ENCODE peak calls at places on chromosome 19, in five cellular contexts. T is tibial nerve, E is uterus, F is gastrocnemius medialis, X is A549. I is an unnamed sample.

GRCh38 chr19:39262496-39262895 is 5.7 kb upstream of the IFNL2 start:
- DNase-seq in T (no peak), E (no peak), F (no peak), X (no peak), I (no peak)

GRCh38 chr19:14347999-14348889 is 33.0 kb upstream of the ADGRE5 start:
- DNase-seq in T (peak; percentile 43), E (peak; percentile 71), F (peak; percentile 25), X (peak; percentile 76), I (peak; percentile 34)

GRCh38 chr19:40689339-40690049 is 957 bp downstream of the NUMBL start:
- DNase-seq in T (no peak), E (no peak), F (no peak), X (no peak), I (no peak)

GRCh38 chr19:50648659-50649058 is 586 bp upstream of the C19orf81 start:
- DNase-seq in T (no peak), E (no peak), F (no peak), X (no peak), I (no peak)

GRCh38 chr19:7953576-7953975 is 10.1 kb upstream of the TIMM44 start:
- DNase-seq in T (no peak), E (no peak), F (no peak), X (no peak), I (no peak)

GRCh38 chr19:55486971-55487883 is 1.0 kb upstream of the SSC5D start:
- DNase-seq in T (peak; percentile 74), E (peak; percentile 93), F (no peak), X (peak; percentile 66), I (no peak)

GRCh38 chr19:35211545-35212230 is 16.9 kb downstream of the FAM187B start:
- DNase-seq in T (peak; percentile 47), E (peak; percentile 23), F (peak; percentile 22), X (no peak), I (peak; percentile 7)

GRCh38 chr19:18972301-18972831 is 31.3 kb upstream of the HOMER3 start:
- DNase-seq in T (no peak), E (no peak), F (no peak), X (no peak), I (no peak)

GRCh38 chr19:3440082-3440481 is 40.2 kb downstream of the SMIM24 start:
- DNase-seq in T (peak; percentile 50), E (no peak), F (no peak), X (peak; percentile 63), I (no peak)

GRCh38 chr19:7962644-7963268 is 19.3 kb upstream of the TIMM44 start:
- DNase-seq in T (no peak), E (no peak), F (no peak), X (no peak), I (no peak)

GRCh38 chr19:15563325-15563794 is 51.7 kb upstream of the CYP4F8 start:
- DNase-seq in T (no peak), E (no peak), F (no peak), X (no peak), I (peak; percentile 53)

GRCh38 chr19:10566658-10567410 is 1.0 kb upstream of the KRI1 start:
- DNase-seq in T (no peak), E (no peak), F (no peak), X (no peak), I (no peak)
- TF ChIP-seq POLR2A in T (no peak), E (no peak), F (no peak), X (no peak), I (no peak)

GRCh38 chr19:29634002-29634401 is 27.9 kb downstream of the POP4 start:
- DNase-seq in T (no peak), E (no peak), F (no peak), X (no peak), I (no peak)
- TF ChIP-seq POLR2A in T (no peak), E (no peak), F (no peak), X (no peak), I (no peak)

DNA sequence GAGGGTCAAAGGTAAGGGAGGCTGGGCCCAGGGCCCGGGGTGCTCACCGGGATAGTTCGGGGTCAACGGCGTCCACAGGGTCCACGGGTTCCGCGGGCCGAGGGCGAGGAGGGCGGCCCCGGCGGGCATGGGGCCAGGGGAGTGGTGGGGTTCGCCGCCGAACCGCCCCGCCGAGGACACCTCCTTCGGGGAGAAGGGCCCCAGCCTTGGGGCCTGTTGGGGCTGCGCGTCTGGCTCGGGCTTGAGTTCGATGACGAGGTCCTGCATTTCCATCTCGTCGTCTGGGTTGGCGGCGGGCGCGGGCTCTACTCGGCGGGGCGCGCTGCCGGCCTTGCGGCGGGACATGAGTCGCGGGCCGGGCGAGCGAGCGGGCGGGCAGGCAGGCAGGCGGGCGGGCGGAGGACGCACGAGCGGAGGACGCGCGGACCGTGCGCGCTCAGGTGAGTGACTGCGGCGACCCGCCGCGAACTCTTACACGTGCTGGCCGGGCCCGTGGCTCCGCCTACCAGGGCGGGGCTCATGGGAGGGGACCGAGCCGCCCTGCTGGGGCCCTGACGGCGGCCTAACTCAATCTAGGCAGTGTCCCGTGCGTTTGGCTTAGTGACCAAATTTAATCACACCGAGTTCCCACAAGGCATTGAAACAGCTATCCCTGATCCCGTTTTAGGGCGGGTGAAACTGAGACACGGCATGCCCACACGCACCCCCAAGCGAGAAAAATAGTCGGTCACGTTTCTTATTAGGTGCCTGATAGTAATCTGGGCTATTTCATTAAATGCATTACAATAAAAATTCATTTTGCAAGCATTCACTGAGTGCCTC is at the start of gene ZNF296:
- DNase-seq in T (peak; percentile 30), E (peak; percentile 51), F (peak; percentile 63), X (peak; percentile 94), I (peak; percentile 79)
- TF ChIP-seq POLR2A in T (no peak), E (no peak), F (peak; percentile 74), X (peak; percentile 93), I (peak; percentile 90)

GRCh38 chr19:42268142-42268703 is 829 bp upstream of the CIC start:
- DNase-seq in T (peak; percentile 100), E (peak; percentile 99), F (peak; percentile 100), X (peak; percentile 100), I (peak; percentile 100)
- TF ChIP-seq POLR2A in T (peak; percentile 91), E (peak; percentile 96), F (peak; percentile 73), X (peak; percentile 58), I (peak; percentile 97)

DNA sequence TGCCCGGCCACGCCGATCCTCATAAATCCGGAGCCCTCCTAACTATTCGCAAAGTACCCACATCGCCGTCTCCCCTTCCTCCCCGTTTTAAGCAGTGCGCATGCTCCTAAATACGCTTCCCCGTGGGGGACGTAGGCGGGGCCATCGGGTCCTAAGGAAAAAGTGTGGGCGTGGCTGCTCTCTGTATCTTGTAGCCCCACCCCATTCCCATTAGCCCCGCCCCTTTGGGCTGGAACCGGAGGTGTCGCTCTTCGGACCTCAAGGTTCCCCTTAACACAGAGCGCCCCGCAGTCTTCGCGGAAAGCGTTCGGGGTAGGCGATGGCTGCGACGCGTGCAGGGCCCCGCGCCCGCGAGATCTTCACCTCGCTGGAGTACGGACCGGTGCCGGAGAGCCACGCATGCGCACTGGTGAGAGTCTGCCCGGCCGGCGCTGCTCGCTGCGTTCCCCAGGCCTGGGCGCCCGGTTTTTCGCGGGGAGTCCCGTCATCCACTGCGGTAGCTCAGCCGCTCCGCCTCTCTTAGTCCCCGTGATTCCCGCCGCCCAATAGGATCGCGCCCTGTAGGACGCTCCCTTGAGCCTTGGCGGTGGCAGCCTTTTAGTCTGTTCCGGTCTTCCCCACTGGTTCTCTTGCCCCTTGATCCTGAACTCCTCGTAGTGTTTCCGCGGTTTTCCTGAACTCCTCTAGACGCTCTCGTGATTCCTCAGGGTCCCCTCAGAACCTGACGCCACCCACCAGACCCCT is at the start of gene ALDH16A1:
- DNase-seq in T (peak; percentile 100), E (peak; percentile 98), F (peak; percentile 99), X (peak; percentile 99), I (peak; percentile 97)
- TF ChIP-seq POLR2A in T (peak; percentile 96), E (peak; percentile 63), F (peak; percentile 86), X (peak; percentile 85), I (peak; percentile 91)

GRCh38 chr19:32971715-32972540 is at the start of the genes CEP89 and FAAP24:
- DNase-seq in T (peak; percentile 99), E (peak; percentile 99), F (peak; percentile 97), X (peak; percentile 100), I (peak; percentile 99)
- TF ChIP-seq POLR2A in T (no peak), E (no peak), F (no peak), X (peak; percentile 88), I (peak; percentile 28)

I was measured in prostate gland.